ENCODE peak calls at places on chromosomes 6 and 20, in eight cellular contexts. X, E, V, T, M, P, I and B are unnamed samples.

GRCh38 chr6:149331043-149331807 is 13.7 kb downstream of the TAB2 start:
- DNase-seq in P (peak), E (no peak), T (no peak), X (no peak), I (peak), V (no peak), M (no peak), B (peak)

GRCh38 chr6:110341671-110342304 is 16.4 kb downstream of the METTL24 start:
- DNase-seq in M (no peak), P (peak), I (peak), T (peak), E (no peak), X (no peak), V (no peak), B (no peak)

GRCh38 chr6:2841264-2842138 is at the start of gene SERPINB1:
- DNase-seq in E (peak), P (peak), V (peak), T (peak), X (peak), I (peak), M (no peak), B (peak)

GRCh38 chr6:79797912-79798311 is 149.4 kb downstream of the ELOVL4 start:
- DNase-seq in T (no peak), V (no peak), E (no peak), M (no peak), I (no peak), X (no peak), P (no peak), B (no peak)

GRCh38 chr20:2619961-2620595 is 32.4 kb upstream of the NOP56 start:
- DNase-seq in I (no peak), T (no peak), E (no peak), M (no peak), X (no peak), V (no peak), P (peak), B (no peak)

GRCh38 chr6:151240861-151241642 is 1.3 kb downstream of the AKAP12 start:
- DNase-seq in X (no peak), V (no peak), E (no peak), T (peak), P (peak), I (peak), M (no peak), B (no peak)

GRCh38 chr20:61014486-61014885 is 237.6 kb upstream of the CDH4 start:
- DNase-seq in X (no peak), M (no peak), I (no peak), E (no peak), V (no peak), T (no peak), P (no peak), B (no peak)

GRCh38 chr20:60056345-60057122 is 98.3 kb downstream of the CDH26 start:
- DNase-seq in V (no peak), E (no peak), T (no peak), M (no peak), I (no peak), P (no peak), X (no peak), B (no peak)

GRCh38 chr6:106244931-106245330 is 80.6 kb downstream of the ATG5 start:
- DNase-seq in X (no peak), P (no peak), V (no peak), T (no peak), E (no peak), M (peak), I (no peak), B (no peak)

GRCh38 chr6:125197795-125198269 is 44.3 kb downstream of the TPD52L1 start:
- DNase-seq in T (peak), I (peak), P (peak), E (no peak), M (no peak), X (no peak), V (no peak), B (no peak)

GRCh38 chr6:77620290-77620882 is 32.5 kb upstream of the MEI4 start:
- DNase-seq in T (peak), I (no peak), X (no peak), M (peak), V (no peak), E (no peak), P (no peak), B (no peak)

GRCh38 chr6:41785689-41786450 is 1.6 kb upstream of the TOMM6 start:
- DNase-seq in X (no peak), V (no peak), E (no peak), I (peak), P (no peak), M (no peak), T (no peak), B (no peak)

GRCh38 chr20:44714701-44715494 is at the start of gene CCN5:
- DNase-seq in E (no peak), T (no peak), P (peak), V (no peak), M (no peak), X (no peak), I (peak), B (no peak)